ENCODE peak calls at places on chromosomes 2 and 18, in seven cellular contexts. X is activated T-cell treated with anti-CD3 and anti-CD28 coated beads for 1 hour, R is fibroblast of mammary gland, B is NCI-H1694, T is bronchial epithelial cell, V is astrocyte of the spinal cord, K is GDM1. M is an unnamed sample.

GRCh38 chr18:74396252-74397204 is 60.6 kb downstream of the DIPK1C start:
- DNase-seq in V (no peak), T (no peak), K (no peak), B (no peak), X (no peak), R (peak), M (no peak)

GRCh38 chr2:28093768-28094167 is 203.2 kb downstream of the BABAM2 start:
- DNase-seq in K (no peak), X (no peak), R (no peak), T (no peak), V (no peak), B (no peak), M (no peak)

GRCh38 chr2:163734401-163734800 is 1.4 kb downstream of the FIGN start:
- DNase-seq in R (no peak), V (no peak), K (no peak), X (no peak), B (no peak), T (no peak), M (no peak)

GRCh38 chr2:95728878-95729511 is 137.2 kb downstream of the TRIM43 start:
- DNase-seq in B (peak), R (peak), K (peak), X (no peak), V (peak), T (peak), M (peak)

GRCh38 chr2:219689676-219690628 is 62.5 kb downstream of the SLC4A3 start:
- DNase-seq in K (peak), T (peak), B (peak), X (no peak), V (peak), R (peak), M (peak)

GRCh38 chr2:102417946-102418345 is 5.0 kb upstream of the IL18RAP start:
- DNase-seq in K (no peak), T (no peak), R (no peak), X (no peak), V (no peak), B (no peak), M (no peak)

GRCh38 chr2:45466045-45466444 is 145.0 kb downstream of the SRBD1 start:
- DNase-seq in K (no peak), T (no peak), R (no peak), B (no peak), V (no peak), X (no peak), M (no peak)

GRCh38 chr18:1075310-1075709 is 170.6 kb downstream of the ADCYAP1 start:
- DNase-seq in B (no peak), T (no peak), V (no peak), X (no peak), R (no peak), K (no peak), M (no peak)

GRCh38 chr2:86300496-86300895 is 36.9 kb downstream of the REEP1 start:
- DNase-seq in K (no peak), V (no peak), X (no peak), T (no peak), R (peak), B (no peak), M (no peak)

GRCh38 chr18:669077-669476 is 11.6 kb downstream of the TYMS start:
- DNase-seq in B (no peak), R (no peak), T (no peak), V (no peak), X (no peak), K (no peak), M (no peak)

GRCh38 chr2:132416080-132416911 is at the start of gene GPR39:
- DNase-seq in T (peak), R (peak), V (peak), X (no peak), K (no peak), B (peak), M (no peak)

GRCh38 chr18:14945984-14946383 is 198.0 kb downstream of the ANKRD30B start:
- DNase-seq in V (no peak), K (no peak), B (no peak), R (no peak), T (no peak), X (no peak), M (no peak)

GRCh38 chr2:132729572-132729971 is 59.6 kb upstream of the LYPD1 start:
- DNase-seq in X (no peak), B (no peak), V (no peak), R (no peak), T (no peak), K (no peak), M (no peak)

GRCh38 chr2:72826156-72826477 is 284 bp upstream of the EXOC6B start:
- DNase-seq in V (no peak), T (no peak), X (no peak), R (no peak), B (no peak), K (no peak), M (no peak)

GRCh38 chr18:48032876-48033769 is 102.7 kb upstream of the SMAD2 start:
- DNase-seq in B (no peak), K (no peak), R (peak), V (peak), X (no peak), T (peak), M (no peak)

GRCh38 chr2:10538224-10538894 is 90.2 kb upstream of the ODC1 start:
- DNase-seq in K (no peak), X (no peak), B (no peak), V (peak), T (peak), R (peak), M (no peak)

GRCh38 chr2:167127135-167127534 is 238.9 kb downstream of the XIRP2 start:
- DNase-seq in B (peak), R (peak), V (no peak), X (no peak), K (peak), T (peak), M (peak)

GRCh38 chr2:149170911-149171310 is 132.4 kb downstream of the LYPD6B start:
- DNase-seq in X (no peak), B (no peak), T (no peak), R (no peak), K (no peak), V (no peak), M (no peak)

GRCh38 chr2:67658820-67659219 is 261.7 kb downstream of the ETAA1 start:
- DNase-seq in K (no peak), T (no peak), X (no peak), B (no peak), V (no peak), R (no peak), M (no peak)

GRCh38 chr2:1813371-1813770 is 69.1 kb upstream of the PXDN start:
- DNase-seq in T (no peak), B (no peak), V (no peak), X (no peak), R (no peak), K (no peak), M (no peak)

GRCh38 chr2:180124273-180124881 is 117.3 kb upstream of the CWC22 start:
- DNase-seq in V (peak), T (peak), X (no peak), B (peak), K (peak), R (peak), M (peak)

GRCh38 chr2:138500592-138501426 is 761 bp upstream of the SPOPL start:
- DNase-seq in B (no peak), K (no peak), T (no peak), X (no peak), V (no peak), R (no peak), M (no peak)

GRCh38 chr2:64168756-64169155 is 24.5 kb upstream of the PELI1 start:
- DNase-seq in R (no peak), V (no peak), X (no peak), T (peak), B (no peak), K (no peak), M (no peak)

GRCh38 chr2:66544258-66544657 is 109.3 kb downstream of the MEIS1 start:
- DNase-seq in X (no peak), B (no peak), T (no peak), R (no peak), V (no peak), K (no peak), M (no peak)

GRCh38 chr2:134683561-134684112 is 35.2 kb downstream of the TMEM163 start:
- DNase-seq in B (no peak), X (no peak), R (peak), T (peak), V (peak), K (no peak), M (no peak)

GRCh38 chr2:60094450-60094929 is 459.0 kb downstream of the BCL11A start:
- DNase-seq in V (no peak), T (no peak), R (no peak), B (no peak), X (no peak), K (no peak), M (no peak)

GRCh38 chr18:2846638-2847340 is at the start of gene EMILIN2:
- DNase-seq in B (no peak), K (no peak), X (peak), T (peak), R (peak), V (peak), M (no peak)

GRCh38 chr18:11047156-11047555 is 102.2 kb downstream of the PIEZO2 start:
- DNase-seq in R (no peak), K (no peak), T (no peak), X (no peak), B (no peak), V (no peak), M (no peak)

GRCh38 chr2:236568068-236568921 is 1.3 kb upstream of the ACKR3 start:
- DNase-seq in R (no peak), V (peak), K (no peak), X (peak), B (no peak), T (peak), M (peak)

GRCh38 chr2:46495347-46496030 is 16.1 kb downstream of the TMEM247 start:
- DNase-seq in X (no peak), T (peak), K (no peak), V (peak), B (no peak), R (no peak), M (peak)

GRCh38 chr2:38106420-38107182 is 30.6 kb upstream of the CYP1B1 start:
- DNase-seq in X (no peak), V (peak), K (no peak), R (peak), T (peak), B (no peak), M (no peak)

GRCh38 chr2:42031783-42032620 is 15.8 kb upstream of the PKDCC start:
- DNase-seq in V (no peak), T (no peak), R (no peak), K (no peak), X (no peak), B (no peak), M (no peak)

GRCh38 chr2:118856330-118856977 is 9.0 kb upstream of the EN1 start:
- DNase-seq in X (no peak), T (no peak), R (no peak), B (no peak), K (no peak), V (no peak), M (no peak)

GRCh38 chr18:58649966-58650816 is 21.1 kb upstream of the MALT1 start:
- DNase-seq in R (no peak), T (no peak), X (no peak), B (no peak), V (no peak), K (no peak), M (no peak)

GRCh38 chr2:219219781-219220532 is 1.2 kb upstream of the ABCB6 start:
- DNase-seq in V (no peak), K (no peak), X (no peak), R (no peak), B (no peak), T (no peak), M (no peak)

GRCh38 chr2:64214281-64215115 is 70.3 kb upstream of the PELI1 start:
- DNase-seq in X (no peak), R (no peak), V (peak), T (peak), K (no peak), B (no peak), M (no peak)